ENCODE peak calls at places on chromosomes 12 and 14, in ten cellular contexts. V, Y, X, D, A, S, Z, L, H and J are unnamed samples.

GRCh38 chr14:71933026-71933587 is 878 bp downstream of the RGS6 start:
- DNase-seq in V (peak; percentile 17), Y (no peak), X (no peak), D (no peak), A (peak; percentile 10), S (peak; percentile 20), Z (peak; percentile 70), L (no peak), H (no peak), J (no peak)

GRCh38 chr12:64627781-64628180 is 17.5 kb downstream of the RASSF3 start:
- DNase-seq in V (no peak), Y (no peak), X (no peak), D (no peak), A (peak; percentile 45), S (no peak), Z (no peak), L (no peak), H (no peak), J (no peak)

GRCh38 chr12:95066091-95066855 is 7.1 kb downstream of the NR2C1 start:
- DNase-seq in V (no peak), Y (no peak), X (no peak), D (no peak), A (peak; percentile 12), S (no peak), Z (no peak), L (no peak), H (peak; percentile 80), J (no peak)

GRCh38 chr14:29242755-29243340 is 476.3 kb downstream of the FOXG1 start:
- DNase-seq in V (no peak), Y (no peak), X (no peak), D (no peak), A (no peak), S (no peak), Z (no peak), L (no peak), H (no peak), J (no peak)

GRCh38 chr12:38142974-38143373 is 173.6 kb upstream of the ALG10B start:
- DNase-seq in V (no peak), Y (no peak), X (no peak), D (no peak), A (no peak), S (no peak), Z (no peak), L (no peak), H (no peak), J (no peak)

GRCh38 chr12:93122089-93122488 is 193.0 kb upstream of the EEA1 start:
- DNase-seq in V (no peak), Y (no peak), X (no peak), D (no peak), A (peak; percentile 95), S (no peak), Z (no peak), L (no peak), H (no peak), J (no peak)

GRCh38 chr12:52913424-52913821 is 8.5 kb upstream of the KRT8 start:
- DNase-seq in V (no peak), Y (no peak), X (no peak), D (peak; percentile 81), A (no peak), S (no peak), Z (no peak), L (no peak), H (no peak), J (no peak)

GRCh38 chr12:91349451-91349850 is 166.8 kb upstream of the DCN start:
- DNase-seq in V (no peak), Y (no peak), X (no peak), D (no peak), A (no peak), S (no peak), Z (no peak), L (no peak), H (no peak), J (no peak)

GRCh38 chr14:24293525-24293924 is 6.1 kb downstream of the DHRS1 start:
- DNase-seq in V (no peak), Y (no peak), X (no peak), D (no peak), A (no peak), S (no peak), Z (no peak), L (no peak), H (no peak), J (no peak)

GRCh38 chr12:116416161-116416560 is 138.7 kb upstream of the MED13L start:
- DNase-seq in V (no peak), Y (no peak), X (no peak), D (no peak), A (no peak), S (no peak), Z (no peak), L (no peak), H (no peak), J (no peak)

GRCh38 chr12:75747572-75747995 is 236.2 kb upstream of the KRR1 start:
- DNase-seq in V (no peak), Y (no peak), X (no peak), D (no peak), A (peak; percentile 84), S (no peak), Z (no peak), L (no peak), H (no peak), J (no peak)

GRCh38 chr14:42633504-42634095 is 1026.9 kb downstream of the LRFN5 start:
- DNase-seq in V (no peak), Y (no peak), X (no peak), D (no peak), A (no peak), S (no peak), Z (no peak), L (no peak), H (no peak), J (no peak)

GRCh38 chr12:108586306-108586705 is 11.6 kb downstream of the TMEM119 start:
- DNase-seq in V (no peak), Y (no peak), X (no peak), D (no peak), A (no peak), S (no peak), Z (no peak), L (no peak), H (no peak), J (no peak)

GRCh38 chr12:110112335-110112660 is 11.9 kb upstream of the IFT81 start:
- DNase-seq in V (no peak), Y (no peak), X (no peak), D (no peak), A (no peak), S (no peak), Z (no peak), L (no peak), H (no peak), J (no peak)

DNA sequence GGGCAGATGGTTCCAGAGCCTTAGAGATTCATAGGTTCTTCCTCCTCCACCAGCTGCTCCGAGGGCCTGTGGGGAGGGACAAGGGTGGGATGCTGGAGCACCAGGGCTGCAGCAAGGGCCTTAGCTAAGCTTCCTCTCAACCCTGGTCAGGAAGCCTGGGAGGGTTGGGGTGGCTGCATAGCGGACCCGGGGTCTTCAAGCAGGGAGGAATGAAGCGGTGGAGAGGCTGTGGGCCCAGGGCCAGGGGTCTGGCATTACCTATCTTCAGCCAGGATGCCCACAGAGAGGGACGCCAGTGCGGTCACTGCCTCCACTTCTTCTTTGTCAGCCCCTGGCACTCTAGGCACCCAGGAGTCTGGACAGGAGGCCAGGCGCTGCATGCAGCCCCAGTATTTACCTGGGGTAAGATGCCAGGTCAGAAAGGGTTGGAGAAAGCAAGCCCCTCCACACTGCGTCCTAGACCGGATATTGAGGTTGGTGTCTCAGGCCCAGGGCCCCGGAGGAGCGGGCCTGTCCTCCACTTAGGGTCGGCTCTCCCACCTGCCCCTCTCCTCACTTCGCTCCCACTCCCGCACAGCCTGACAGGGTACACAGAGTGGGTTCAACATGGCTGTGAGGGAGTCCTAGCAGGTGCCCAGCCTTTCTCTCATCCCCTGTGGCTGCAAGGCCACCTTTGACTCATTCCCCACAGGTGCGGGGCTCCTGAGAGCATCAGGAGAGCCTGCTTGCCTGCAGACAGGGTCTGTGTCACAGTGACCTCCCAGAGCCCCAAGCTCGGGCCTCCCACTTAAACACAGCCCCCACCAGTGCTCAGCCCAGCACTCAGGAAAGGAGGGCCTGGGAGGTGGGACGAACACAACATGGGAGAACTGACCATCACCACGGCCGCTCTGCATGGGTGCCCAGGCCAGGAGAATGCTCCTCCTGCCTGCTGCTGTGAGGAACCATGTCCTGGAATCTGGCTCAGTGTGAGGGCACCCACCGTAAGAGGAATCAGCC is 11.1 kb downstream of the SLC48A1 start:
- DNase-seq in V (no peak), Y (no peak), X (no peak), D (no peak), A (no peak), S (no peak), Z (no peak), L (no peak), H (no peak), J (no peak)
- H3K27ac ChIP-seq in V (no peak overlapping the region), Y (peak overlapping the region; percentile 79), X (peak overlapping the region; percentile 16), D (no peak overlapping the region), A (no peak overlapping the region), S (no peak overlapping the region), Z (no peak overlapping the region), L (no peak overlapping the region), H (peak overlapping the region; percentile 90), J (no peak overlapping the region)

GRCh38 chr12:4137015-4137414 is 136.5 kb upstream of the CCND2 start:
- DNase-seq in V (no peak), Y (no peak), X (no peak), D (no peak), A (no peak), S (no peak), Z (no peak), L (no peak), H (peak; percentile 23), J (peak; percentile 22)
- H3K27me3 ChIP-seq in V (no peaks in the 10 kb centered on the region), Y (no peaks in the 10 kb centered on the region), X (peaks cover 21% of the 10 kb centered on the region), D (no peaks in the 10 kb centered on the region), A (no peaks in the 10 kb centered on the region), S (no peaks in the 10 kb centered on the region), Z (no peaks in the 10 kb centered on the region), L (no peaks in the 10 kb centered on the region), H (no peaks in the 10 kb centered on the region), J (no peaks in the 10 kb centered on the region)

GRCh38 chr12:128803788-128804187 is 20.0 kb downstream of the SLC15A4 start:
- DNase-seq in V (no peak), Y (no peak), X (no peak), D (no peak), A (no peak), S (no peak), Z (no peak), L (no peak), H (no peak), J (no peak)
- H3K4me3 ChIP-seq in V (no peak overlapping the region), Y (no peak overlapping the region), X (no peak overlapping the region), D (no peak overlapping the region), A (no peak overlapping the region), S (no peak overlapping the region), Z (no peak overlapping the region), L (no peak overlapping the region), H (no peak overlapping the region), J (no peak overlapping the region)

DNA sequence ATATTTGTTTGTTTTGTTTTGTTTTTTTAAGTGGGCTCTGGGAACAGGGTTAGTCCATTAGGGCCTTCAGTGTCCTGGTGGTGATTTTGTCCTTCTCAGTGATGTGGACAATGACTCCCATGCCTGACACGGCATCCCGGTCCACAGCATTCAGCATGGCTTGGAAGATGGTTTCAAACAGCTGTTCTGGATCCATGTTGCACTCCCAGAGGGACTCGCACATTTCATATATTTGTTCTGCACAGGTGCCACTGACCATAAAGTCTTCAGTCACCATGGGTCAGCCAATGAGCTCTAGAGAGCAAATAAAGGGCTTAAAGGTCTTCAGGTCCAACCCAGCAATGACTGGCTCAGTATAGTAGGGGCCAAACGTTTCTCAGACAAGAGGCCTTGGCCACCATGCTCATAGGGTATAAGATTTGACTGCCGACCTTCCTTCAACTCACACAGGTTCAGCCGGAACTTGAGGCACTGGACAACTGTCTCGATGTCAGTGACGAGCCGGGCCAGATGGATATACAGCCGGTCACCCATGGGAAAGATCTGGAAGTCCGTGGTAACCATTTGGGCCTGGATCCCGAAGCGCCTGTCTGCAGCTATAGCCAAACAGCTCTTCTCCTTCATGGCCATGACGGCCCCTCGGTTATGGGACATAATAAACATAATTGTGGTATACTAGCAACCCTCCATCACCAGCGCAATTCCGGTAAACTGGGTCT is 18.0 kb downstream of the OR10P1 start:
- DNase-seq in V (no peak), Y (no peak), X (no peak), D (no peak), A (no peak), S (no peak), Z (no peak), L (no peak), H (no peak), J (no peak)
- H3K27ac ChIP-seq in V (no peak overlapping the region), Y (no peak overlapping the region), X (no peak overlapping the region), D (no peak overlapping the region), A (no peak overlapping the region), S (no peak overlapping the region), Z (no peak overlapping the region), L (no peak overlapping the region), H (no peak overlapping the region), J (no peak overlapping the region)